ENCODE peak calls at places on chromosomes 16 and 17, in seven cellular contexts. H is HCT116, U is GM12878, D is SK-N-SH, O is K562, M is H1, N is HepG2. C is an unnamed sample.

GRCh38 chr17:46770818-46771600 is 47.5 kb downstream of the WNT3 start:
- DNase-seq in H (no peak), U (no peak), D (peak), O (peak), M (peak), N (peak), C (no peak)

GRCh38 chr17:81794509-81794908 is 9.4 kb upstream of the GCGR start:
- DNase-seq in H (no peak), U (no peak), D (no peak), O (no peak), M (no peak), N (no peak), C (peak)

GRCh38 chr17:52754838-52755237 is 596.3 kb upstream of the CA10 start:
- DNase-seq in H (no peak), U (no peak), D (no peak), O (no peak), M (no peak), N (no peak), C (no peak)

GRCh38 chr16:57128787-57129389 is 36.5 kb downstream of the CPNE2 start:
- DNase-seq in H (no peak), U (peak), D (no peak), O (no peak), M (no peak), N (no peak), C (no peak)

GRCh38 chr16:62225675-62226074 is 189.4 kb upstream of the CDH8 start:
- DNase-seq in H (no peak), U (peak), D (peak), O (peak), M (peak), N (peak), C (no peak)

GRCh38 chr17:78114831-78115723 is 13.5 kb downstream of the TMC6 start:
- DNase-seq in H (no peak), U (no peak), D (peak), O (no peak), M (no peak), N (no peak), C (no peak)

GRCh38 chr17:14078027-14078426 is 8.7 kb downstream of the COX10 start:
- DNase-seq in H (no peak), U (no peak), D (no peak), O (no peak), M (no peak), N (no peak), C (no peak)

GRCh38 chr17:410674-411401 is 58.2 kb upstream of the RPH3AL start:
- DNase-seq in H (no peak), U (no peak), D (peak), O (peak), M (peak), N (no peak), C (no peak)

GRCh38 chr17:65182233-65182632 is 45.1 kb downstream of the RGS9 start:
- DNase-seq in H (no peak), U (peak), D (no peak), O (no peak), M (no peak), N (no peak), C (no peak)

GRCh38 chr17:3558603-3559269 is 1.1 kb upstream of the TRPV3 start:
- DNase-seq in H (no peak), U (peak), D (no peak), O (no peak), M (no peak), N (no peak), C (no peak)

GRCh38 chr17:75878174-75878998 is at the start of gene TRIM47:
- DNase-seq in H (no peak), U (no peak), D (peak), O (peak), M (peak), N (peak), C (peak)

GRCh38 chr17:36092228-36092627 is 2.3 kb upstream of the CCL3 start:
- DNase-seq in H (no peak), U (peak), D (no peak), O (no peak), M (no peak), N (no peak), C (no peak)

GRCh38 chr16:31072540-31073072 is 1.4 kb downstream of the ZNF668 start:
- DNase-seq in H (no peak), U (no peak), D (peak), O (peak), M (no peak), N (peak), C (peak)

DNA sequence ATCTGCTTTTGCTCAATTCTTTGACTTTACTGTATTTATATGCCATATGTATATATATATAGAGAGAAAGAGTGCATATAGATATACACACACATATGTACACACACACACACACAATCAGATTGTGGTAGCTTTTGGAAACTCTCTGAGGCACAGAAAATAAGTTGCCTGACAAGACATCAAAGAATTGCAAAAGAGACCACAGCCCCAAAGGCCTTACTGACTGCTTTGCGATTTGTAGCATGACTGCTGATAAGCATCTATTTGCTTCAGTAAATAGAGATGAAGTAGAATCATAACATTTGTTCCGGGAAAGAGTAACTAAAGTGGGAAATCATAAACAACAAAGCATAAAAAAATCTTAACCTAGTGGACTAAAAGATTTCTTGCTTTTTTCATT is 9.4 kb upstream of the AMZ2 start:
- DNase-seq in H (no peak), U (no peak), D (no peak), O (no peak), M (peak), N (no peak), C (no peak)
- TF ChIP-seq JUND in H (no peak), U (no peak), D (no peak), O (no peak), M (no peak), N (no peak), C (no peak)

DNA sequence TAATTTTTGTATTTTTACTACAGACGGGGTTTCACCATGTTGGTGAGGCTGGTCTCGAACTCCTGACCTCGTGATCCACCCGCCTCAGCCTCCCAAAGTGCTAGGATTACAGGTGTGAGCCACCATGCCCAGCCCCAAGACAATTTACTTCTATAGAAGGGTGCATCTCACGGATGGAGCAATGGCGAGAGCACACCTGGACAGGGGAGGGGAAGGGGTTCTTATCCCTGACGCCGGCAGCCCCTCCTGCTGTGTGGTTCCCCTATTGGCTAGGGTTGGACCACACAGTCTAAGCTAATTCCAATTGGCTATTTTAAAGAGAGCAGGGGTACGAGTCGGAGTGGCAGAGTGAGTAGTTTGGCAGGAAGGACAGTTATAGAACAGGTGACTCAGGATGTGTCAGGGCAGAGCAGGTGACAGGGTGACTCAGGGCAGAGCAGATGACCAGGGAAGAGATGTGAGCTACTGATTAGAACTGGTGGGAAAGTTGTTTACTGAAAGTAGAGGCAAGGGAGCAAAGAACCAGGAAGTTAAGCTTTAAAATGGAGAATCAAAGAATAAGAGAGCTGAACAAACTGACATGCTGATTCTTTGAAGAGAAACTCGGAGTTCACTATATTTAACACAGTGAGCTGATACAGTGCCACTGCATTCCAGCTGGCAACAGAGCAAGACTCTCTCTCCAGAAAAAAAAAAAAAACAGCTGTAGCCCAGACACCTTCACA is 12.6 kb upstream of the UBE2I start:
- DNase-seq in H (peak), U (no peak), D (no peak), O (no peak), M (no peak), N (peak), C (peak)
- TF ChIP-seq JUND in H (no peak), U (no peak), D (peak), O (peak), M (no peak), N (no peak), C (no peak)

GRCh38 chr17:1948517-1948825 is 76.7 kb downstream of the RTN4RL1 start:
- DNase-seq in H (no peak), U (no peak), D (no peak), O (no peak), M (no peak), N (no peak), C (no peak)

GRCh38 chr17:1945621-1946020 is 79.5 kb downstream of the RTN4RL1 start:
- DNase-seq in H (no peak), U (no peak), D (no peak), O (no peak), M (no peak), N (no peak), C (peak)

GRCh38 chr17:1947229-1947742 is 77.8 kb downstream of the RTN4RL1 start:
- DNase-seq in H (no peak), U (no peak), D (peak), O (no peak), M (no peak), N (peak), C (no peak)

GRCh38 chr17:1947743-1948516 is 77.2 kb downstream of the RTN4RL1 start:
- DNase-seq in H (no peak), U (no peak), D (no peak), O (no peak), M (no peak), N (peak), C (no peak)

GRCh38 chr17:1946021-1946932 is 78.9 kb downstream of the RTN4RL1 start:
- DNase-seq in H (no peak), U (no peak), D (no peak), O (no peak), M (no peak), N (peak), C (no peak)
- TF ChIP-seq JUND in H (no peak), U (no peak), D (no peak), O (no peak), M (no peak), N (no peak), C (no peak)

DNA sequence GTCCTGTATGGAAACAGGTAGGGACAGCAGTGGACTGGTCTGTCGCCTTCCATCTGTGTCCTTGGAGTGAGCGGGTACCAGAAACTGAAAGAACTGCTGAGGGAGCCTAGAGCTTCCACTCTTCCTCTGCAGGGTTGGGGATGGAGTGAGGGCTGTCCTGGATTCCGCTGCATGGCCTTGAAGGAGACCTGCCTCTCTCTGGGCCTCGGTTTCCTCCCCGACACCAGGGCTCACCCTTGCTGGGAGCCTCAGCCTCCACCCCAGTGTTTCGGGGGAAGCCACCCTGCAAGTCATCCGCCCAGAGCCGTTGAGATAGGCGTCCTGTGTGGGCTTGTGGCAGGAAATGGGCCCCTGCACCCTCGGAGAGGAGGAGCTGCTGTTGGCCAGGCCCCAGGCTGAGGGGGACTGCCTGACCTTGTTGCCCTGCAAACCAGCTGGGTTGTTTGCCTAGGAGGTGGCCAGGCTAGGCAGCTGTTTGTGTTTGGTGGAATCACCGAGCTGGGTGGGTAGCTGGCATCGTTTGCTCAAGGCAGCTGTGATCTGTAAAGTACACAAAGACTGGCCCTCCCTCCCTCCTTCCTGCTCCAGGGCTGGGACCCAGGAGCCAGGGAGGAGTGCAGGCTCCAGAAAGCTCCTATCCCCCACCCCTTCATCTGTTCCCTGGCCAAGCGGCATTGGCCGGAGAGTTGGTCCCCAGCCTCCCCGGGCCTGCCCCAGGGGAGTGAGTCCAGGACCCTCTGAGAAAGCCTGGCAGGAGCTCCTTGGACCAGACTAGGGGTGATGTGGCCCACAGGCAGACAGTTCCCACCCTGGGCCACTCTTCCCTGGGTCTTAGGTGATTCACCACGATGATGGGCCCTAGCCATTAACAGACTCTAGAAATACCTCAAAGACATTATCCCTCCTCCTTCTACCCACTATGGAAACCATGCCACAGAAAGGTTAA is 1.3 kb downstream of the RAB37 start:
- DNase-seq in H (no peak), U (peak), D (no peak), O (peak), M (no peak), N (peak), C (no peak)
- TF ChIP-seq JUND in H (no peak), U (no peak), D (no peak), O (no peak), M (no peak), N (no peak), C (no peak)

GRCh38 chr16:84941916-84942315 is 69.4 kb downstream of the ZDHHC7 start:
- DNase-seq in H (no peak), U (no peak), D (no peak), O (no peak), M (no peak), N (no peak), C (no peak)
- TF ChIP-seq JUND in H (no peak), U (no peak), D (no peak), O (peak), M (no peak), N (no peak), C (no peak)

DNA sequence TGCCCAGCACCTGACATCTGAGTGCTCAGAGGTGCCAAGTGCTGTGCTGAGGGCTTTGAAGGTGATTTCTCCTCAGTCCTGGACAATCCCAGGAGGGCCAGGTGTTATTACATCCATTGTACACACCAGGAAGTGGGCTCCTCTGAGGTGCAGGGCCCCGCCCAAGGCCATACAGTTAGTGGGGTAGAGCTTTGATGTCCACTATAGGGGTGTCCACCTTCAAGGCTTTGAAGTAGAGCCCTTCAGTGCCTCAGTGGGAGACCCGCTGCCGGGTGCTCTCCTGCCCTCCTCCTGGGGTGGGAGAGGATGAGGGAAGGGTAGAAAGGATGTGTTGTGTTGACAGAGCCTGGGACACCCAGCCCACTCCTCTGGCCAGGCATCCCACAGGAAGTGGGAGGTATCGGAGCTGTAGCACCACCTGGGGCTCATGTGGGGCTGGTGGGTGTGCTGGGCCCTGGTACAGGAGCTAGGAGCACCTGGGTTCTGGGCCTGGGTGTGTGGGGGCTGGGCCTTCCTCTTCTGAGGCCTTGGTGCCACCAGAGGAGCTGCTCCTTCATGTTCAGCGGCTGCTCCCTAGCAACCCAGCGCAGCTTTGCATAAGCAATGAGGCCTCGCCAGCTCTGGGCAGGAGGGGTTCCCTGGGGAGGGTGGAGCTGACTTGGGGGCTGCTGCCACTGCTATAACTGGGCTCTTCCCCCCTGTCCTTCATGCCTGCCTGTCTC is 7.4 kb downstream of the LASP1 start:
- DNase-seq in H (no peak), U (no peak), D (no peak), O (no peak), M (no peak), N (no peak), C (no peak)
- TF ChIP-seq JUND in H (no peak), U (no peak), D (no peak), O (no peak), M (no peak), N (no peak), C (no peak)

GRCh38 chr16:53123753-53124152 is 69.0 kb downstream of the CHD9 start:
- DNase-seq in H (no peak), U (no peak), D (no peak), O (no peak), M (no peak), N (no peak), C (no peak)
- TF ChIP-seq JUND in H (no peak), U (no peak), D (peak), O (no peak), M (no peak), N (no peak), C (no peak)

DNA sequence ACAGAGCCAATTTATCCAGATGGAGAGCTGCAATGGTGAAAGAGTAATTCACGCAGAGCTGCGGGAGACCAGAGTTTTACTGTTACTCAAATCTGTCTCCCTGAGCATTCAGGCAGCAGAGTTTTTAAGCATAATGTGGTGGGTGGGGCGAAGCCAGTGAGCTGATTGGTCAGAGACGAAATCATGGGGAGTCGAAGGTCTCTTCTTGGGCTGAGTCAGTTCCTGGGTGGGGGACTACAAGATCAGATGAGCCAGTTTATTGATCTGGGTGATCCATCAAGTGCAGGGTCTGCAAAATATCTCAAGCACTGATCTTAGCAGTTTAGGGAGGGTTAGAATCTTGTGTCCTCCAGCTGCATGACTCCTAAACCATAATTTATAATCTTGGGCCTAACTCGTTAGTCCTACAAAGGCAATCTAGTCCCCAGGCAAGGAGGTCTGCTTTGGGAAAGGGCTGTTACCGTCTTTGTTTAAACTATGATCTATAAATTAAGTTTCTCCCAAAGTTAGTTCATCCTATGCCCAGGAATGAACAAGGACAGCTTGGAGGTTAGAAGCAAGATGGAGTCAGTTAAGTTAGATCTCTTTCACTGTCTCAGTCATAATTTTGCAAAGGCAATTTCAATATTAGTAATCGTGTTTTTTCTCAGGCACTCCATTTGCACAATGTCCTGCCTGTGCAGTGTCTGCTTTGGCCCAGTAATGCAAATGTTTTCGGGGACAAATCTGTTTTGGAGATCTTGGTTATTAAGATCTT is 27.0 kb downstream of the PIGL start:
- DNase-seq in H (no peak), U (no peak), D (peak), O (peak), M (no peak), N (peak), C (no peak)
- TF ChIP-seq JUND in H (no peak), U (no peak), D (no peak), O (peak), M (no peak), N (no peak), C (no peak)

GRCh38 chr17:50212121-50212843 is 10.9 kb upstream of the COL1A1 start:
- DNase-seq in H (no peak), U (no peak), D (peak), O (peak), M (peak), N (no peak), C (no peak)
- TF ChIP-seq JUND in H (no peak), U (no peak), D (no peak), O (peak), M (no peak), N (no peak), C (no peak)

DNA sequence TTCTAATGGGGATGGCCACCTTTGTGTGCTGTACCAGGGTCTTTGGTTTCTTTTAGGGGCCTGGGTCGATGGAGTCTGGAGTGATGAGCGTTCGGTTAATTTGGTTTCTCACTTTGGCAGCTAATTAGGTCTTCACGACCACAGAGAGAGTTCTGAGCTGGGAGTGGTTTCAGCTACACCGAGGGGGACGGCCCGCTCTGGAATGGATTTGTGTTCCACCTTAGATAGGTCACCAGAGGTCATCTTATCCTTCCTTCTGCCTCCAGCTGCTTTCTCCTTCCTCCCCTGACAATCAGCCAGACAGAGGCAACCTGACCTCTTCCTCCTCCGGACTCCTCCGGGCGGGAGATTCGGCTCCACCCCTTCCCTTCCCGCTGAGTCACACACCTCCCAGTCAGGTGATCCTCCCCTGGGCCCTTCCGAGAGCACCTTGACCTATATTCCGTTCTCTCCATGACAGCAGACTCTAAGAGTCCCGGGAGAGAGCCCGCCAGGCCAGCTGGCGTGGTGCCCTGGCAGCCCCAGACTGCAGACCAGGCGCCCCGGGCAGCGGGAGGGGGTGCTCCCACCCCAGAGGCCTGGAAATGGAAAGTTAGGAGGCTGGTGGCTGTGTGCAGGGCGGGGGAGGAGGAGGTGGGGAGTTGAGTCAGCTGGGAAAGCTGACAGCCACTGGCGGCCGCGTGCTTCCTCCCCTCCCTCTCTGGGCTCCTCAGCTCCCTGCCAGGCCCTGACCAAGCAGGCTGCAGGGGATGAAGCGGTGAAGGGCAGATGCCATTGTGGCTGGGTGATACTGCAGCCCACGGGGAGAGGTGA is 44.7 kb downstream of the CHD9 start:
- DNase-seq in H (peak), U (peak), D (peak), O (peak), M (peak), N (peak), C (peak)
- TF ChIP-seq JUND in H (peak), U (peak), D (peak), O (peak), M (peak), N (peak), C (peak)